ENCODE peak calls at places on chromosomes 6 and 20, in five cellular contexts. M is fibroblast of lung; E is naive thymus-derived CD4-positive, alpha-beta T cell; R is cardiac muscle cell; F is NT2/D1. I is an unnamed sample. For H3K4me1, the result is how much of the 10 kb centered on the place peaks cover.

GRCh38 chr6:80605165-80605989 is 498.9 kb downstream of the BCKDHB start:
- DNase-seq in E (peak), F (peak), R (peak), M (peak), I (no peak)

GRCh38 chr6:135217663-135218062 is 36.6 kb downstream of the MYB start:
- DNase-seq in F (no peak), R (no peak), M (no peak), E (no peak), I (no peak)

GRCh38 chr6:138001750-138002349 is 105.4 kb downstream of the PERP start:
- DNase-seq in R (peak), E (peak), F (no peak), M (peak), I (no peak)

GRCh38 chr20:56872620-56873458 is 243.7 kb downstream of the TFAP2C start:
- DNase-seq in M (no peak), E (no peak), R (no peak), F (no peak), I (no peak)

GRCh38 chr6:15819226-15819625 is 156.4 kb upstream of the DTNBP1 start:
- DNase-seq in E (no peak), F (no peak), M (no peak), R (no peak), I (no peak)

GRCh38 chr20:14445310-14445709 is 107.9 kb upstream of the FLRT3 start:
- DNase-seq in F (no peak), E (no peak), M (peak), R (no peak), I (no peak)

GRCh38 chr6:132499757-132500156 is 13.2 kb downstream of the STX7 start:
- DNase-seq in E (no peak), F (no peak), M (no peak), R (no peak), I (no peak)

GRCh38 chr6:116524236-116524635 is 12.8 kb downstream of the CALHM5 start:
- DNase-seq in M (no peak), R (no peak), E (no peak), F (no peak), I (no peak)

GRCh38 chr6:166330612-166331011 is 11.7 kb downstream of the SFT2D1 start:
- DNase-seq in M (peak), R (peak), E (no peak), F (no peak), I (peak)

GRCh38 chr20:48397689-48398005 is 430.2 kb downstream of the PREX1 start:
- DNase-seq in M (no peak), F (no peak), E (no peak), R (no peak), I (no peak)

GRCh38 chr6:13513606-13514502 is 26.5 kb upstream of the GFOD1 start:
- DNase-seq in R (no peak), M (peak), F (no peak), E (no peak), I (no peak)

GRCh38 chr6:157284738-157285421 is 38.4 kb downstream of the TMEM242 start:
- DNase-seq in E (no peak), R (no peak), F (no peak), M (no peak), I (no peak)

GRCh38 chr20:13333793-13334192 is 112.7 kb downstream of the ISM1 start:
- DNase-seq in M (no peak), E (no peak), F (no peak), R (no peak), I (no peak)

GRCh38 chr6:109297719-109298118 is 84.5 kb downstream of the CD164 start:
- DNase-seq in R (no peak), E (no peak), F (no peak), M (no peak), I (no peak)

GRCh38 chr6:137799950-137800568 is 67.0 kb upstream of the TNFAIP3 start:
- DNase-seq in E (peak), F (peak), M (peak), R (peak), I (peak)

GRCh38 chr6:56642366-56643261 is at the start of gene DST:
- DNase-seq in R (no peak), M (peak), E (no peak), F (no peak), I (no peak)

GRCh38 chr6:56643379-56644089 is 845 bp upstream of the DST start:
- DNase-seq in M (no peak), F (no peak), R (no peak), E (no peak), I (no peak)

GRCh38 chr6:56637640-56638039 is 5.0 kb downstream of the DST start:
- DNase-seq in M (peak), E (no peak), F (peak), R (peak), I (no peak)

GRCh38 chr6:56638760-56639159 is 3.9 kb downstream of the DST start:
- DNase-seq in M (no peak), R (no peak), F (no peak), E (no peak), I (no peak)

DNA sequence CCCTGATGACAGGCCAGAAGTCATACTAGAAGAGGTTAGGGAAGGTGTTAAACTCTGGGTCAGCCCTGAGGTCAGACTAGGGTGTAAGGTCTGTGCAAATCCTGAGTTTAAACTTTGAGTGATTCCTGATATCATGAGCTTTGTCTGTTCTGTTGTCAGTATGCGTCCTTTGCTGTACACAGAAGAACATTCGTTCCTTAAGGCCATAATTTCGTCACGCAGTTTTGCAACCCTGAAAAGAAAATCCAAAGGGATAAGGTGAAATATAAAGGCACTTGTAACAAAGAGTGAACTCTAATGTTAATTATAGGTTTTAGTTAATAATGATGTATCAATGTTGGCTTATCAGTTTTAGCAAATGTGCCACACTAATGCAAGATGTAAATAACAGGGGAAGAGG is 2.3 kb downstream of the DST start:
- DNase-seq in F (no peak), E (no peak), R (no peak), M (no peak), I (no peak)
- H3K4me1 ChIP-seq in F (under half), E (under half), R (under half), M (under half), I (under half)

GRCh38 chr20:41142914-41143313 is 5.6 kb downstream of the PLCG1 start:
- DNase-seq in F (no peak), M (no peak), E (peak), R (no peak), I (no peak)

GRCh38 chr20:41139227-41140093 is 2.1 kb downstream of the PLCG1 start:
- DNase-seq in R (no peak), F (no peak), E (peak), M (no peak), I (no peak)

GRCh38 chr20:41142241-41142640 is 4.9 kb downstream of the PLCG1 start:
- DNase-seq in M (no peak), F (no peak), R (no peak), E (no peak), I (no peak)

GRCh38 chr20:41140226-41141133 is 3.1 kb downstream of the PLCG1 start:
- DNase-seq in F (no peak), E (no peak), R (no peak), M (no peak), I (no peak)

GRCh38 chr20:41141153-41141815 is 3.9 kb downstream of the PLCG1 start:
- DNase-seq in R (no peak), E (peak), M (peak), F (no peak), I (no peak)
- H3K4me1 ChIP-seq in R (under half), E (half or more), M (under half), F (under half), I (under half)

DNA sequence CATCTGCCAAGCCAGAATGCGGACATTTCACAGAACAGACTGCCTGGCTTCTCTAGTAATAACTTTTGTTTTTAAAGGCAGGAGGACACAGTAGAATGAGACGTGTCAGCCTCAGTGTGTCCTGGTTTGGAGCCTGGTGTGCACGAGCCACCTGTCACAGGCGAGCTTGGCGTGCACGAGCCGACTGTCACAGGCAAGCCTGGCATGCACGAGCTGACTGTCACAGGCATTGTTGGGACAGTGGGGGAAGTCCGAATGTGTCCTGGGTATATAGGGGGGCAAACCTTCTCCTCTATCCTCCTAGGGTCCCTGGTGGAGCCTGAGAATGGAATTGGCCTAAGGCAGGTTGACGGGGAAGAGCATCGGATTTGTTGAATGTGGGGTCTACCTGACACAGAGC is 7.5 kb downstream of the KIF25 start:
- DNase-seq in M (no peak), R (no peak), F (no peak), E (no peak), I (no peak)
- H3K4me1 ChIP-seq in M (under half), R (under half), F (under half), E (under half), I (under half)

GRCh38 chr6:90463359-90463758 is 123.5 kb downstream of the MAP3K7 start:
- DNase-seq in F (no peak), M (no peak), R (no peak), E (peak), I (no peak)
- H3K4me1 ChIP-seq in F (under half), M (under half), R (under half), E (under half), I (under half)

DNA sequence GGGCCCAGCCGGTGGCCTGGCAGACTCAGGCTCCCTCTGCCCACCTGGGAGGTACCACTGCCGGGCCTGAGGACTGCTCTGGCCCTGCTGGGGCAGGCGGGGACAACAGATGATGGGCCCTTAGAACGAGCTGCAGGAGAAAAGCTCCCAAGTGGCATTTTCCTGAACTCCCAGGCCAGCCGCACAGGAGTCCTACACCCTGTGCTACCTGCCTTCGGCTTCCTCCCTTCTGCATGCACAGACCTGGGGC is 41.3 kb downstream of the DSTN start:
- DNase-seq in F (no peak), M (peak), E (no peak), R (no peak), I (no peak)
- H3K4me1 ChIP-seq in F (under half), M (under half), E (under half), R (under half), I (under half)

I was measured in H9.